ENCODE peak calls at places on chromosomes 3 and 15, in ten cellular contexts. Q is GM04503; X is pons; J is AG10803; Y is MG63; V is CD8-positive, alpha-beta memory T cell; A is stimulated activated CD4-positive, alpha-beta T cell treated with anti-CD3 and anti-CD28 coated beads, Interleukin-2, amount 100 ng/mL, for 48 hours; L is EL; K is upper lobe of right lung; B is AG04450. N is an unnamed sample.

GRCh38 chr3:55624238-55624637 is 137.1 kb upstream of the WNT5A start:
- DNase-seq in J (peak; percentile 43), L (peak; percentile 83), X (peak; percentile 81), V (no peak), Y (peak; percentile 38), Q (no peak), A (no peak), B (no peak), K (no peak), N (no peak)

GRCh38 chr15:66287461-66288055 is 5.8 kb upstream of the DIS3L start:
- DNase-seq in J (peak; percentile 26), B (no peak), X (peak; percentile 61), V (no peak), L (peak; percentile 40), Q (no peak), K (no peak), Y (no peak), A (no peak), N (no peak)

GRCh38 chr3:16849795-16850194 is 35.0 kb upstream of the PLCL2 start:
- DNase-seq in K (no peak), Q (no peak), B (peak; percentile 8), Y (no peak), J (peak; percentile 79), L (peak; percentile 78), A (no peak), X (peak; percentile 22), V (no peak), N (no peak)

GRCh38 chr3:79729096-79729495 is 38.7 kb downstream of the ROBO1 start:
- DNase-seq in Q (no peak), B (no peak), X (peak; percentile 31), A (no peak), K (no peak), V (no peak), L (no peak), J (no peak), Y (peak; percentile 50), N (peak; percentile 69)

GRCh38 chr3:36058404-36059035 is 321.8 kb upstream of the STAC start:
- DNase-seq in J (no peak), X (no peak), K (no peak), L (no peak), V (no peak), B (no peak), Q (no peak), A (no peak), Y (no peak), N (no peak)

GRCh38 chr3:43950775-43951174 is 260.0 kb downstream of the ABHD5 start:
- DNase-seq in Y (no peak), J (no peak), X (no peak), Q (no peak), K (no peak), V (no peak), B (no peak), A (no peak), L (no peak), N (no peak)

GRCh38 chr15:92797168-92798052 is 102.7 kb upstream of the CHD2 start:
- DNase-seq in Y (no peak), K (no peak), Q (no peak), J (peak; percentile 78), X (peak; percentile 90), A (no peak), L (peak; percentile 73), V (peak; percentile 16), B (peak; percentile 48), N (no peak)

GRCh38 chr15:73375012-73375411 is 6.3 kb upstream of the HCN4 start:
- DNase-seq in V (no peak), B (no peak), Q (no peak), K (no peak), L (no peak), Y (no peak), J (no peak), A (no peak), X (no peak), N (no peak)

GRCh38 chr3:187025254-187025655 is 94.9 kb downstream of the ST6GAL1 start:
- DNase-seq in Q (no peak), K (no peak), L (no peak), X (no peak), B (no peak), J (no peak), V (no peak), A (peak; percentile 43), Y (no peak), N (no peak)

GRCh38 chr3:135641771-135642170 is 323.8 kb upstream of the PPP2R3A start:
- DNase-seq in V (no peak), A (no peak), X (no peak), L (no peak), B (no peak), K (no peak), Q (no peak), J (no peak), Y (no peak), N (no peak)

GRCh38 chr3:82030932-82031331 is 269.5 kb upstream of the GBE1 start:
- DNase-seq in L (no peak), Q (no peak), V (no peak), J (no peak), B (no peak), Y (no peak), A (no peak), X (peak; percentile 53), K (no peak), N (no peak)

GRCh38 chr3:188348445-188349244 is 194.7 kb downstream of the LPP start:
- DNase-seq in Y (peak; percentile 77), L (peak; percentile 94), J (peak; percentile 96), K (no peak), V (no peak), X (no peak), B (peak; percentile 45), Q (peak; percentile 93), A (no peak), N (peak; percentile 90)

GRCh38 chr3:177361042-177361938 is 164.0 kb upstream of the TBL1XR1 start:
- DNase-seq in J (no peak), Y (no peak), K (peak; percentile 70), X (peak; percentile 60), B (no peak), Q (no peak), V (no peak), L (no peak), A (no peak), N (no peak)

GRCh38 chr15:69059170-69059943 is 44.9 kb downstream of the NOX5 start:
- DNase-seq in X (peak; percentile 95), V (peak; percentile 55), J (peak; percentile 79), B (peak; percentile 73), Y (peak; percentile 73), Q (no peak), K (peak; percentile 90), A (peak; percentile 74), L (peak; percentile 89), N (peak; percentile 89)

GRCh38 chr3:195209836-195210551 is 61.0 kb downstream of the XXYLT1 start:
- DNase-seq in Q (no peak), Y (peak; percentile 46), V (no peak), L (peak; percentile 68), K (peak; percentile 68), X (no peak), J (peak; percentile 78), A (no peak), B (no peak), N (no peak)

GRCh38 chr3:42256135-42256819 is 9.7 kb downstream of the CCK start:
- DNase-seq in Y (no peak), A (no peak), B (no peak), J (peak; percentile 60), Q (peak; percentile 10), K (no peak), X (no peak), L (peak; percentile 84), V (no peak), N (no peak)

GRCh38 chr15:74302821-74303359 is 64.6 kb downstream of the CYP11A1 start:
- DNase-seq in A (peak; percentile 44), J (no peak), Q (no peak), V (no peak), X (no peak), L (no peak), K (no peak), B (no peak), Y (peak; percentile 41), N (peak; percentile 59)

GRCh38 chr3:184567924-184568590 is 6.5 kb downstream of the EPHB3 start:
- DNase-seq in A (no peak), Q (no peak), X (no peak), J (no peak), K (no peak), B (no peak), L (peak; percentile 35), V (no peak), Y (no peak), N (peak; percentile 52)

GRCh38 chr3:51384145-51384729 is 854 bp upstream of the MANF start:
- DNase-seq in L (peak; percentile 23), K (no peak), B (no peak), Q (no peak), V (no peak), A (no peak), X (no peak), J (peak; percentile 9), Y (peak; percentile 23), N (no peak)

GRCh38 chr15:65790692-65791334 is 1.3 kb downstream of the DENND4A start:
- DNase-seq in V (no peak), K (no peak), X (no peak), Q (no peak), B (no peak), A (no peak), Y (no peak), J (no peak), L (peak; percentile 21), N (no peak)

GRCh38 chr3:118408431-118408830 is 626.2 kb downstream of the IGSF11 start:
- DNase-seq in J (no peak), A (no peak), X (no peak), Q (no peak), L (no peak), K (no peak), V (no peak), Y (peak; percentile 66), B (no peak), N (no peak)

GRCh38 chr15:79978694-79979519 is 7.9 kb upstream of the BCL2A1 start:
- DNase-seq in Q (peak; percentile 59), B (peak; percentile 53), V (no peak), A (no peak), J (peak; percentile 85), L (peak; percentile 31), Y (peak; percentile 9), X (peak; percentile 88), K (no peak), N (no peak)

N was measured in Right ventricle myocardium inferior.